ENCODE peak calls at places on chromosomes 7 and 10, in ten cellular contexts. One of them, this sample, is unnamed.

GRCh38 chr7:31890751-31891150 is 179.5 kb downstream of the PDE1C start:
- DNase-seq in H9: no peak
- DNase-seq in WTC11: no peak
- DNase-seq in KBM-7: peak
- DNase-seq in right lobe of liver: no peak
- DNase-seq in BJ: no peak
- DNase-seq in HS-5: no peak
- DNase-seq in activated CD4-positive, alpha-beta T cell treated with anti-CD3 and anti-CD28 coated beads, Interleukin-2, amount 10 ng/mL, durations not matched to agents 7 days and 5 days: no peak
- DNase-seq in AG04449: no peak
- DNase-seq in heart left ventricle: no peak
- DNase-seq in this sample: no peak

GRCh38 chr10:131842351-131843088 is 58.3 kb upstream of the PPP2R2D start:
- DNase-seq in HS-5: no peak
- DNase-seq in heart left ventricle: peak
- DNase-seq in activated CD4-positive, alpha-beta T cell treated with anti-CD3 and anti-CD28 coated beads, Interleukin-2, amount 10 ng/mL, durations not matched to agents 7 days and 5 days: no peak
- DNase-seq in AG04449: no peak
- DNase-seq in BJ: no peak
- DNase-seq in right lobe of liver: peak
- DNase-seq in WTC11: no peak
- DNase-seq in H9: peak
- DNase-seq in KBM-7: no peak
- DNase-seq in this sample: no peak

GRCh38 chr7:92722541-92722940 is 113.8 kb downstream of the CDK6 start:
- DNase-seq in HS-5: no peak
- DNase-seq in right lobe of liver: no peak
- DNase-seq in WTC11: no peak
- DNase-seq in H9: no peak
- DNase-seq in AG04449: no peak
- DNase-seq in heart left ventricle: no peak
- DNase-seq in KBM-7: no peak
- DNase-seq in activated CD4-positive, alpha-beta T cell treated with anti-CD3 and anti-CD28 coated beads, Interleukin-2, amount 10 ng/mL, durations not matched to agents 7 days and 5 days: no peak
- DNase-seq in BJ: no peak
- DNase-seq in this sample: no peak

GRCh38 chr10:34674169-34674568 is 140.9 kb downstream of the PARD3 start:
- DNase-seq in WTC11: no peak
- DNase-seq in heart left ventricle: no peak
- DNase-seq in right lobe of liver: no peak
- DNase-seq in HS-5: no peak
- DNase-seq in BJ: no peak
- DNase-seq in H9: no peak
- DNase-seq in AG04449: no peak
- DNase-seq in activated CD4-positive, alpha-beta T cell treated with anti-CD3 and anti-CD28 coated beads, Interleukin-2, amount 10 ng/mL, durations not matched to agents 7 days and 5 days: no peak
- DNase-seq in KBM-7: no peak
- DNase-seq in this sample: no peak

GRCh38 chr10:86200269-86200668 is 166.3 kb downstream of the GRID1 start:
- DNase-seq in AG04449: no peak
- DNase-seq in H9: no peak
- DNase-seq in KBM-7: no peak
- DNase-seq in heart left ventricle: no peak
- DNase-seq in right lobe of liver: no peak
- DNase-seq in WTC11: no peak
- DNase-seq in BJ: no peak
- DNase-seq in HS-5: no peak
- DNase-seq in activated CD4-positive, alpha-beta T cell treated with anti-CD3 and anti-CD28 coated beads, Interleukin-2, amount 10 ng/mL, durations not matched to agents 7 days and 5 days: no peak
- DNase-seq in this sample: no peak

GRCh38 chr7:18655506-18655905 is 160.0 kb downstream of the HDAC9 start:
- DNase-seq in KBM-7: no peak
- DNase-seq in HS-5: no peak
- DNase-seq in AG04449: no peak
- DNase-seq in BJ: no peak
- DNase-seq in heart left ventricle: no peak
- DNase-seq in right lobe of liver: no peak
- DNase-seq in WTC11: no peak
- DNase-seq in H9: no peak
- DNase-seq in activated CD4-positive, alpha-beta T cell treated with anti-CD3 and anti-CD28 coated beads, Interleukin-2, amount 10 ng/mL, durations not matched to agents 7 days and 5 days: no peak
- DNase-seq in this sample: no peak

GRCh38 chr7:26696161-26696560 is 168.2 kb downstream of the SKAP2 start:
- DNase-seq in KBM-7: no peak
- DNase-seq in AG04449: no peak
- DNase-seq in right lobe of liver: no peak
- DNase-seq in BJ: no peak
- DNase-seq in H9: no peak
- DNase-seq in HS-5: no peak
- DNase-seq in WTC11: no peak
- DNase-seq in heart left ventricle: no peak
- DNase-seq in activated CD4-positive, alpha-beta T cell treated with anti-CD3 and anti-CD28 coated beads, Interleukin-2, amount 10 ng/mL, durations not matched to agents 7 days and 5 days: no peak
- DNase-seq in this sample: no peak

GRCh38 chr10:34555653-34556052 is 259.4 kb downstream of the PARD3 start:
- DNase-seq in HS-5: no peak
- DNase-seq in activated CD4-positive, alpha-beta T cell treated with anti-CD3 and anti-CD28 coated beads, Interleukin-2, amount 10 ng/mL, durations not matched to agents 7 days and 5 days: no peak
- DNase-seq in WTC11: no peak
- DNase-seq in heart left ventricle: no peak
- DNase-seq in right lobe of liver: no peak
- DNase-seq in BJ: no peak
- DNase-seq in H9: no peak
- DNase-seq in AG04449: no peak
- DNase-seq in KBM-7: no peak
- DNase-seq in this sample: no peak

GRCh38 chr10:31134303-31134928 is 102.8 kb upstream of the ZNF438 start:
- DNase-seq in HS-5: no peak
- DNase-seq in H9: no peak
- DNase-seq in heart left ventricle: no peak
- DNase-seq in AG04449: no peak
- DNase-seq in right lobe of liver: no peak
- DNase-seq in activated CD4-positive, alpha-beta T cell treated with anti-CD3 and anti-CD28 coated beads, Interleukin-2, amount 10 ng/mL, durations not matched to agents 7 days and 5 days: no peak
- DNase-seq in BJ: no peak
- DNase-seq in WTC11: no peak
- DNase-seq in KBM-7: peak
- DNase-seq in this sample: peak

GRCh38 chr10:69728335-69728861 is 73.3 kb upstream of the COL13A1 start:
- DNase-seq in BJ: no peak
- DNase-seq in heart left ventricle: no peak
- DNase-seq in WTC11: no peak
- DNase-seq in HS-5: peak
- DNase-seq in AG04449: no peak
- DNase-seq in activated CD4-positive, alpha-beta T cell treated with anti-CD3 and anti-CD28 coated beads, Interleukin-2, amount 10 ng/mL, durations not matched to agents 7 days and 5 days: no peak
- DNase-seq in right lobe of liver: no peak
- DNase-seq in KBM-7: no peak
- DNase-seq in H9: peak
- DNase-seq in this sample: no peak

GRCh38 chr7:158430308-158431034 is 157.2 kb downstream of the PTPRN2 start:
- DNase-seq in right lobe of liver: no peak
- DNase-seq in BJ: no peak
- DNase-seq in AG04449: no peak
- DNase-seq in H9: no peak
- DNase-seq in WTC11: no peak
- DNase-seq in KBM-7: no peak
- DNase-seq in HS-5: no peak
- DNase-seq in activated CD4-positive, alpha-beta T cell treated with anti-CD3 and anti-CD28 coated beads, Interleukin-2, amount 10 ng/mL, durations not matched to agents 7 days and 5 days: no peak
- DNase-seq in heart left ventricle: no peak
- DNase-seq in this sample: no peak

GRCh38 chr7:113562242-113562641 is 356.6 kb downstream of the PPP1R3A start:
- DNase-seq in H9: no peak
- DNase-seq in BJ: no peak
- DNase-seq in WTC11: no peak
- DNase-seq in AG04449: no peak
- DNase-seq in KBM-7: no peak
- DNase-seq in right lobe of liver: no peak
- DNase-seq in activated CD4-positive, alpha-beta T cell treated with anti-CD3 and anti-CD28 coated beads, Interleukin-2, amount 10 ng/mL, durations not matched to agents 7 days and 5 days: no peak
- DNase-seq in HS-5: no peak
- DNase-seq in heart left ventricle: no peak
- DNase-seq in this sample: no peak

GRCh38 chr10:33509231-33509871 is 174.9 kb upstream of the NRP1 start:
- DNase-seq in activated CD4-positive, alpha-beta T cell treated with anti-CD3 and anti-CD28 coated beads, Interleukin-2, amount 10 ng/mL, durations not matched to agents 7 days and 5 days: no peak
- DNase-seq in H9: no peak
- DNase-seq in BJ: peak
- DNase-seq in right lobe of liver: no peak
- DNase-seq in AG04449: no peak
- DNase-seq in WTC11: no peak
- DNase-seq in heart left ventricle: no peak
- DNase-seq in KBM-7: peak
- DNase-seq in HS-5: peak
- DNase-seq in this sample: peak

GRCh38 chr10:131093346-131093745 is 218.2 kb downstream of the TCERG1L start:
- DNase-seq in HS-5: no peak
- DNase-seq in AG04449: no peak
- DNase-seq in H9: no peak
- DNase-seq in activated CD4-positive, alpha-beta T cell treated with anti-CD3 and anti-CD28 coated beads, Interleukin-2, amount 10 ng/mL, durations not matched to agents 7 days and 5 days: no peak
- DNase-seq in heart left ventricle: no peak
- DNase-seq in WTC11: no peak
- DNase-seq in BJ: no peak
- DNase-seq in right lobe of liver: no peak
- DNase-seq in KBM-7: no peak
- DNase-seq in this sample: no peak

GRCh38 chr7:140079121-140079536 is 16.4 kb upstream of the PARP12 start:
- DNase-seq in KBM-7: peak
- DNase-seq in right lobe of liver: no peak
- DNase-seq in heart left ventricle: no peak
- DNase-seq in HS-5: peak
- DNase-seq in BJ: no peak
- DNase-seq in activated CD4-positive, alpha-beta T cell treated with anti-CD3 and anti-CD28 coated beads, Interleukin-2, amount 10 ng/mL, durations not matched to agents 7 days and 5 days: no peak
- DNase-seq in H9: peak
- DNase-seq in AG04449: peak
- DNase-seq in WTC11: peak
- DNase-seq in this sample: no peak

GRCh38 chr10:16950686-16951681 is 133.8 kb upstream of the RSU1 start:
- DNase-seq in H9: peak
- DNase-seq in right lobe of liver: no peak
- DNase-seq in BJ: no peak
- DNase-seq in WTC11: peak
- DNase-seq in HS-5: no peak
- DNase-seq in heart left ventricle: no peak
- DNase-seq in AG04449: no peak
- DNase-seq in activated CD4-positive, alpha-beta T cell treated with anti-CD3 and anti-CD28 coated beads, Interleukin-2, amount 10 ng/mL, durations not matched to agents 7 days and 5 days: no peak
- DNase-seq in KBM-7: peak
- DNase-seq in this sample: peak

GRCh38 chr10:36446873-36447272 is 678.5 kb upstream of the ANKRD30A start:
- DNase-seq in H9: no peak
- DNase-seq in activated CD4-positive, alpha-beta T cell treated with anti-CD3 and anti-CD28 coated beads, Interleukin-2, amount 10 ng/mL, durations not matched to agents 7 days and 5 days: no peak
- DNase-seq in BJ: no peak
- DNase-seq in right lobe of liver: no peak
- DNase-seq in heart left ventricle: peak
- DNase-seq in WTC11: no peak
- DNase-seq in HS-5: no peak
- DNase-seq in KBM-7: no peak
- DNase-seq in AG04449: no peak
- DNase-seq in this sample: peak

GRCh38 chr7:12809476-12809875 is 122.0 kb downstream of the ARL4A start:
- DNase-seq in activated CD4-positive, alpha-beta T cell treated with anti-CD3 and anti-CD28 coated beads, Interleukin-2, amount 10 ng/mL, durations not matched to agents 7 days and 5 days: no peak
- DNase-seq in HS-5: no peak
- DNase-seq in AG04449: no peak
- DNase-seq in H9: no peak
- DNase-seq in heart left ventricle: no peak
- DNase-seq in right lobe of liver: no peak
- DNase-seq in BJ: no peak
- DNase-seq in WTC11: no peak
- DNase-seq in KBM-7: peak
- DNase-seq in this sample: no peak

GRCh38 chr7:26636808-26637207 is 227.6 kb downstream of the SKAP2 start:
- DNase-seq in H9: no peak
- DNase-seq in KBM-7: no peak
- DNase-seq in right lobe of liver: no peak
- DNase-seq in AG04449: no peak
- DNase-seq in activated CD4-positive, alpha-beta T cell treated with anti-CD3 and anti-CD28 coated beads, Interleukin-2, amount 10 ng/mL, durations not matched to agents 7 days and 5 days: no peak
- DNase-seq in heart left ventricle: no peak
- DNase-seq in BJ: no peak
- DNase-seq in WTC11: no peak
- DNase-seq in HS-5: no peak
- DNase-seq in this sample: no peak

GRCh38 chr10:46558411-46559185 is 2.1 kb upstream of the GPRIN2 start:
- DNase-seq in BJ: no peak
- DNase-seq in AG04449: no peak
- DNase-seq in activated CD4-positive, alpha-beta T cell treated with anti-CD3 and anti-CD28 coated beads, Interleukin-2, amount 10 ng/mL, durations not matched to agents 7 days and 5 days: peak
- DNase-seq in WTC11: peak
- DNase-seq in heart left ventricle: peak
- DNase-seq in HS-5: no peak
- DNase-seq in H9: peak
- DNase-seq in right lobe of liver: peak
- DNase-seq in KBM-7: no peak
- DNase-seq in this sample: no peak

GRCh38 chr10:78210976-78211375 is 177.3 kb downstream of the RPS24 start:
- DNase-seq in WTC11: no peak
- DNase-seq in heart left ventricle: no peak
- DNase-seq in BJ: no peak
- DNase-seq in KBM-7: no peak
- DNase-seq in H9: no peak
- DNase-seq in AG04449: no peak
- DNase-seq in right lobe of liver: no peak
- DNase-seq in activated CD4-positive, alpha-beta T cell treated with anti-CD3 and anti-CD28 coated beads, Interleukin-2, amount 10 ng/mL, durations not matched to agents 7 days and 5 days: no peak
- DNase-seq in HS-5: no peak
- DNase-seq in this sample: no peak

GRCh38 chr7:96205665-96206064 is 116.2 kb downstream of the SLC25A13 start:
- DNase-seq in right lobe of liver: no peak
- DNase-seq in AG04449: no peak
- DNase-seq in H9: no peak
- DNase-seq in activated CD4-positive, alpha-beta T cell treated with anti-CD3 and anti-CD28 coated beads, Interleukin-2, amount 10 ng/mL, durations not matched to agents 7 days and 5 days: no peak
- DNase-seq in BJ: no peak
- DNase-seq in HS-5: no peak
- DNase-seq in KBM-7: no peak
- DNase-seq in heart left ventricle: no peak
- DNase-seq in WTC11: no peak
- DNase-seq in this sample: no peak

GRCh38 chr10:122476034-122476695 is 14.8 kb downstream of the HTRA1 start:
- DNase-seq in H9: peak
- DNase-seq in AG04449: no peak
- DNase-seq in WTC11: peak
- DNase-seq in activated CD4-positive, alpha-beta T cell treated with anti-CD3 and anti-CD28 coated beads, Interleukin-2, amount 10 ng/mL, durations not matched to agents 7 days and 5 days: no peak
- DNase-seq in KBM-7: no peak
- DNase-seq in HS-5: no peak
- DNase-seq in heart left ventricle: no peak
- DNase-seq in right lobe of liver: no peak
- DNase-seq in BJ: no peak
- DNase-seq in this sample: no peak

GRCh38 chr10:132746801-132747625 is 38.9 kb downstream of the NKX6-2 start:
- DNase-seq in HS-5: no peak
- DNase-seq in right lobe of liver: no peak
- DNase-seq in H9: peak
- DNase-seq in activated CD4-positive, alpha-beta T cell treated with anti-CD3 and anti-CD28 coated beads, Interleukin-2, amount 10 ng/mL, durations not matched to agents 7 days and 5 days: no peak
- DNase-seq in KBM-7: no peak
- DNase-seq in AG04449: no peak
- DNase-seq in heart left ventricle: no peak
- DNase-seq in WTC11: peak
- DNase-seq in BJ: no peak
- DNase-seq in this sample: no peak

GRCh38 chr10:33154590-33154989 is 179.9 kb downstream of the NRP1 start:
- DNase-seq in right lobe of liver: no peak
- DNase-seq in BJ: no peak
- DNase-seq in activated CD4-positive, alpha-beta T cell treated with anti-CD3 and anti-CD28 coated beads, Interleukin-2, amount 10 ng/mL, durations not matched to agents 7 days and 5 days: no peak
- DNase-seq in H9: no peak
- DNase-seq in KBM-7: no peak
- DNase-seq in AG04449: no peak
- DNase-seq in HS-5: no peak
- DNase-seq in heart left ventricle: no peak
- DNase-seq in WTC11: no peak
- DNase-seq in this sample: no peak

GRCh38 chr10:103111031-103111917 is 81.8 kb downstream of the NT5C2 start:
- DNase-seq in KBM-7: peak
- DNase-seq in activated CD4-positive, alpha-beta T cell treated with anti-CD3 and anti-CD28 coated beads, Interleukin-2, amount 10 ng/mL, durations not matched to agents 7 days and 5 days: no peak
- DNase-seq in heart left ventricle: no peak
- DNase-seq in AG04449: no peak
- DNase-seq in H9: no peak
- DNase-seq in right lobe of liver: no peak
- DNase-seq in BJ: no peak
- DNase-seq in HS-5: no peak
- DNase-seq in WTC11: no peak
- DNase-seq in this sample: no peak

GRCh38 chr10:109892885-109893284 is 30.4 kb downstream of the XPNPEP1 start:
- DNase-seq in AG04449: no peak
- DNase-seq in WTC11: no peak
- DNase-seq in heart left ventricle: no peak
- DNase-seq in KBM-7: peak
- DNase-seq in H9: peak
- DNase-seq in BJ: no peak
- DNase-seq in HS-5: no peak
- DNase-seq in right lobe of liver: no peak
- DNase-seq in activated CD4-positive, alpha-beta T cell treated with anti-CD3 and anti-CD28 coated beads, Interleukin-2, amount 10 ng/mL, durations not matched to agents 7 days and 5 days: no peak
- DNase-seq in this sample: no peak

GRCh38 chr10:86585726-86586048 is 64.1 kb upstream of the WAPL start:
- DNase-seq in BJ: no peak
- DNase-seq in WTC11: no peak
- DNase-seq in AG04449: no peak
- DNase-seq in heart left ventricle: no peak
- DNase-seq in activated CD4-positive, alpha-beta T cell treated with anti-CD3 and anti-CD28 coated beads, Interleukin-2, amount 10 ng/mL, durations not matched to agents 7 days and 5 days: no peak
- DNase-seq in KBM-7: no peak
- DNase-seq in right lobe of liver: no peak
- DNase-seq in H9: no peak
- DNase-seq in HS-5: no peak
- DNase-seq in this sample: no peak

This sample was measured in left cardiac atrium.